ENCODE peak calls at places on chromosome 19, in five cellular contexts. H, T, V, N and C are unnamed samples.

GRCh38 chr19:7748756-7749155 is 1.4 kb upstream of the CD209 start:
- DNase-seq in H (no peak), T (no peak), V (no peak), N (no peak), C (no peak)

GRCh38 chr19:29439688-29440550 is 85.9 kb upstream of the VSTM2B start:
- DNase-seq in H (no peak), T (no peak), V (no peak), N (no peak), C (no peak)

GRCh38 chr19:18020212-18021067 is 12.5 kb downstream of the ARRDC2 start:
- DNase-seq in H (peak), T (peak), V (peak), N (peak), C (no peak)

GRCh38 chr19:39160523-39160861 is 34.9 kb downstream of the PAK4 start:
- DNase-seq in H (no peak), T (peak), V (peak), N (no peak), C (no peak)

GRCh38 chr19:45999653-46000121 is 4.4 kb downstream of the CCDC61 start:
- DNase-seq in H (peak), T (no peak), V (no peak), N (no peak), C (no peak)

GRCh38 chr19:1189419-1189818 is 15.4 kb upstream of the SBNO2 start:
- DNase-seq in H (no peak), T (no peak), V (no peak), N (no peak), C (no peak)

GRCh38 chr19:35862528-35862927 is 5.8 kb downstream of the KIRREL2 start:
- DNase-seq in H (no peak), T (peak), V (no peak), N (no peak), C (no peak)

GRCh38 chr19:1172353-1173159 is 1.5 kb downstream of the SBNO2 start:
- DNase-seq in H (peak), T (peak), V (peak), N (no peak), C (no peak)

GRCh38 chr19:48351341-48351752 is 12.4 kb downstream of the TMEM143 start:
- DNase-seq in H (no peak), T (peak), V (peak), N (no peak), C (no peak)

GRCh38 chr19:11949201-11949600 is 15.6 kb upstream of the ZNF763 start:
- DNase-seq in H (no peak), T (no peak), V (no peak), N (no peak), C (no peak)

GRCh38 chr19:7170983-7171382 is 101.5 kb downstream of the ZNF557 start:
- DNase-seq in H (no peak), T (no peak), V (no peak), N (no peak), C (no peak)

GRCh38 chr19:5296457-5297271 is 43.9 kb downstream of the PTPRS start:
- DNase-seq in H (no peak), T (no peak), V (no peak), N (no peak), C (no peak)

GRCh38 chr19:2800506-2800905 is 15.2 kb downstream of the THOP1 start:
- DNase-seq in H (no peak), T (no peak), V (no peak), N (no peak), C (no peak)

GRCh38 chr19:51735759-51736449 is 12.1 kb upstream of the HAS1 start:
- DNase-seq in H (peak), T (peak), V (peak), N (peak), C (no peak)

GRCh38 chr19:18735324-18735723 is 51.8 kb downstream of the CRTC1 start:
- DNase-seq in H (no peak), T (no peak), V (no peak), N (no peak), C (no peak)

GRCh38 chr19:11418518-11419506 is at the start of gene RGL3:
- DNase-seq in H (no peak), T (peak), V (peak), N (no peak), C (no peak)

GRCh38 chr19:40190891-40191835 is at the start of gene MAP3K10:
- DNase-seq in H (peak), T (peak), V (peak), N (no peak), C (peak)

GRCh38 chr19:2578391-2578826 is 102.5 kb downstream of the GADD45B start:
- DNase-seq in H (no peak), T (peak), V (peak), N (peak), C (no peak)

GRCh38 chr19:11012507-11012906 is 51.7 kb downstream of the SMARCA4 start:
- DNase-seq in H (no peak), T (no peak), V (no peak), N (no peak), C (no peak)

GRCh38 chr19:16886305-16886880 is 2.4 kb upstream of the F2RL3 start:
- DNase-seq in H (no peak), T (peak), V (no peak), N (no peak), C (no peak)

GRCh38 chr19:21569497-21569870 is 64.1 kb downstream of the ZNF429 start:
- DNase-seq in H (no peak), T (peak), V (no peak), N (no peak), C (no peak)

GRCh38 chr19:38596057-38596981 is 21.4 kb downstream of the MAP4K1 start:
- DNase-seq in H (peak), T (peak), V (peak), N (no peak), C (no peak)

GRCh38 chr19:1355974-1356865 is 27.5 kb upstream of the NDUFS7 start:
- DNase-seq in H (no peak), T (no peak), V (no peak), N (no peak), C (no peak)

GRCh38 chr19:5154129-5154798 is 185.4 kb downstream of the KDM4B start:
- DNase-seq in H (no peak), T (peak), V (peak), N (no peak), C (no peak)

GRCh38 chr19:7360393-7360984 is 11.8 kb downstream of the ARHGEF18 start:
- DNase-seq in H (no peak), T (no peak), V (no peak), N (no peak), C (no peak)

GRCh38 chr19:38877781-38878574 is at the start of gene RINL:
- DNase-seq in H (no peak), T (peak), V (peak), N (no peak), C (no peak)

GRCh38 chr19:708154-709141 is at the start of gene PALM:
- DNase-seq in H (no peak), T (no peak), V (peak), N (no peak), C (no peak)

GRCh38 chr19:17989425-17990094 is 18.4 kb upstream of the ARRDC2 start:
- DNase-seq in H (no peak), T (no peak), V (no peak), N (no peak), C (no peak)

GRCh38 chr19:14450168-14450874 is 17.2 kb downstream of the PKN1 start:
- DNase-seq in H (no peak), T (no peak), V (no peak), N (no peak), C (no peak)

GRCh38 chr19:38336638-38337359 is 1.2 kb downstream of the CATSPERG start:
- DNase-seq in H (peak), T (peak), V (peak), N (peak), C (peak)

GRCh38 chr19:5985098-5985783 is 7.3 kb upstream of the RANBP3 start:
- DNase-seq in H (no peak), T (peak), V (no peak), N (no peak), C (no peak)

GRCh38 chr19:6976197-6976596 is 45.0 kb downstream of the MBD3L2B start:
- DNase-seq in H (no peak), T (no peak), V (no peak), N (no peak), C (no peak)

GRCh38 chr19:571127-571974 is 1.0 kb upstream of the BSG start:
- DNase-seq in H (no peak), T (peak), V (peak), N (no peak), C (no peak)

GRCh38 chr19:17332677-17333581 is 1.7 kb downstream of the ANO8 start:
- DNase-seq in H (peak), T (peak), V (no peak), N (no peak), C (no peak)

GRCh38 chr19:49057636-49058234 is at the start of gene CGB7:
- DNase-seq in H (no peak), T (peak), V (peak), N (no peak), C (no peak)

GRCh38 chr19:8004723-8005513 is 523 bp downstream of the ELAVL1 start:
- DNase-seq in H (no peak), T (no peak), V (no peak), N (no peak), C (no peak)

DNA sequence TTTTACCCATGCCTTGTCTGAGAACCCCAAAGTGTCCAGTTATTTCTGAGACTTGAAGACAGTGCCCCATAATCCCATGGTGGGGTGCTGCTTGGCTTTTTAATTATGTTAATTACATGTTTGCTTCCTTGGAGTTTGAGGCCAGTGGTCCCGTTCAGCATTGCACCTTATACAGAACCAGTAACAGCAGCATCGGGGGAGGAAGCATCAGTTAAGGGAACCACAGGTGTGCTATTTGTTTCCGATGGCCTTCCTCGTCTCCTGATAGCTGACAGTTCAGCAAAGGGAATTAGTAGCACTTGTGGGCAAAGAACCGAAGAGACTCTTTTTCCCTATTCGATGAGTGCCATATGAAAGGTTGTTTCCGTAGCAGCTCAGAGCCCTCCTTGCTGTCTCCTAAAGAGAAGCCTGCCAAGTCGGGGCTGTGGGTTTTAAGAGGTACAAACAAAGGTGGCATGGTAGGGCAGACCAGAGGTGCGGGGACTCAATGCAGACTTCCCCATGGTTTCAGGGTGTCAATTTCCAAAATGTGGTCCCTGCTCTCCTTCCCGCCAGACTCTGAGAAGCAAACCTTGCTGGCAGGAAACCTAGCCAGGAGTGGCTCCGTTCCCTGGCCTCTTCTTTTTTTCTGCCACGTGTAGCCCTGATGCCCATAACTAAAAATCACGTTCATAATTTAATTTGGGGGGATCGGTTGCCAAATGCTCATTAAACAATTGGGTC is 225.2 kb upstream of the TSHZ3 start:
- DNase-seq in H (no peak), T (no peak), V (no peak), N (no peak), C (no peak)
- TF ChIP-seq CTCF in H (no peak), T (no peak), V (no peak), N (no peak), C (no peak)

GRCh38 chr19:3849787-3850186 is 19.1 kb downstream of the ZFR2 start:
- DNase-seq in H (no peak), T (no peak), V (no peak), N (no peak), C (no peak)

GRCh38 chr19:3850320-3850972 is 18.4 kb downstream of the ZFR2 start:
- DNase-seq in H (no peak), T (no peak), V (no peak), N (no peak), C (no peak)

GRCh38 chr19:3851254-3852176 is 17.3 kb downstream of the ZFR2 start:
- DNase-seq in H (no peak), T (no peak), V (no peak), N (no peak), C (no peak)

GRCh38 chr19:3852177-3852511 is 16.7 kb downstream of the ZFR2 start:
- DNase-seq in H (no peak), T (no peak), V (no peak), N (no peak), C (no peak)

GRCh38 chr19:3849092-3849491 is 19.7 kb downstream of the ZFR2 start:
- DNase-seq in H (no peak), T (no peak), V (peak), N (no peak), C (no peak)
- TF ChIP-seq CTCF in H (no peak), T (peak), V (no peak), N (no peak), C (peak)

GRCh38 chr19:57406516-57407123 is 4.3 kb upstream of the ZNF17 start:
- DNase-seq in H (peak), T (peak), V (peak), N (no peak), C (no peak)
- TF ChIP-seq CTCF in H (peak), T (peak), V (no peak), N (no peak), C (peak)

GRCh38 chr19:41263850-41264580 is at the start of gene HNRNPUL1:
- DNase-seq in H (peak), T (peak), V (peak), N (peak), C (peak)

GRCh38 chr19:41263042-41263849 is 926 bp upstream of the HNRNPUL1 start:
- DNase-seq in H (peak), T (peak), V (peak), N (peak), C (peak)

GRCh38 chr19:41261474-41262190 is 2.5 kb upstream of the HNRNPUL1 start:
- DNase-seq in H (no peak), T (no peak), V (no peak), N (no peak), C (no peak)

GRCh38 chr19:41265376-41266153 is 1.4 kb downstream of the HNRNPUL1 start:
- DNase-seq in H (no peak), T (peak), V (peak), N (no peak), C (no peak)

GRCh38 chr19:41264581-41265375 is 606 bp downstream of the HNRNPUL1 start:
- DNase-seq in H (no peak), T (peak), V (peak), N (no peak), C (no peak)
- TF ChIP-seq CTCF in H (no peak), T (no peak), V (no peak), N (no peak), C (no peak)

GRCh38 chr19:42113641-42114348 is 18.5 kb downstream of the POU2F2 start:
- DNase-seq in H (no peak), T (no peak), V (no peak), N (peak), C (peak)
- TF ChIP-seq CTCF in H (no peak), T (no peak), V (no peak), N (no peak), C (peak)

GRCh38 chr19:55678121-55678671 is 3.2 kb downstream of the EPN1 start:
- DNase-seq in H (no peak), T (no peak), V (peak), N (peak), C (no peak)
- TF ChIP-seq CTCF in H (no peak), T (no peak), V (no peak), N (no peak), C (no peak)